ENCODE peak calls at places on chromosomes 1 and 21, in four cellular contexts. One of them, this sample, is unnamed. For H3K4me1 and H3K27me3, the result is how much of the 10 kb centered on the place peaks cover.

GRCh38 chr1:67535474-67535873 is 105.3 kb upstream of the SERBP1 start:
- DNase-seq in tibial artery: peak
- DNase-seq in psoas muscle: peak
- DNase-seq in endodermal cell: peak
- DNase-seq in this sample: peak

GRCh38 chr1:115182012-115182715 is 92.9 kb upstream of the TSPAN2 start:
- DNase-seq in tibial artery: no peak
- DNase-seq in psoas muscle: no peak
- DNase-seq in endodermal cell: no peak
- DNase-seq in this sample: no peak

GRCh38 chr1:100440075-100440809 is 87.9 kb downstream of the CDC14A start:
- DNase-seq in tibial artery: no peak
- DNase-seq in psoas muscle: no peak
- DNase-seq in endodermal cell: peak
- DNase-seq in this sample: no peak

GRCh38 chr1:238895911-238896310 is 490.5 kb upstream of the CHRM3 start:
- DNase-seq in tibial artery: no peak
- DNase-seq in psoas muscle: no peak
- DNase-seq in endodermal cell: no peak
- DNase-seq in this sample: no peak

GRCh38 chr1:40306296-40306695 is 10.8 kb downstream of the COL9A2 start:
- DNase-seq in tibial artery: no peak
- DNase-seq in psoas muscle: no peak
- DNase-seq in endodermal cell: no peak
- DNase-seq in this sample: no peak

GRCh38 chr1:207103892-207104373 is at the start of gene C4BPA:
- DNase-seq in tibial artery: no peak
- DNase-seq in psoas muscle: no peak
- DNase-seq in endodermal cell: no peak
- DNase-seq in this sample: no peak

GRCh38 chr1:93700532-93701469 is 19.2 kb upstream of the BCAR3 start:
- DNase-seq in tibial artery: no peak
- DNase-seq in psoas muscle: no peak
- DNase-seq in endodermal cell: no peak
- DNase-seq in this sample: no peak

GRCh38 chr1:165871311-165872067 is 44.1 kb downstream of the UCK2 start:
- DNase-seq in tibial artery: no peak
- DNase-seq in psoas muscle: peak
- DNase-seq in endodermal cell: peak
- DNase-seq in this sample: no peak

GRCh38 chr1:229509576-229509975 is 1.4 kb upstream of the NUP133 start:
- DNase-seq in tibial artery: no peak
- DNase-seq in psoas muscle: no peak
- DNase-seq in endodermal cell: no peak
- DNase-seq in this sample: no peak

GRCh38 chr21:42027085-42027803 is 17.1 kb upstream of the ZBTB21 start:
- DNase-seq in tibial artery: no peak
- DNase-seq in psoas muscle: no peak
- DNase-seq in endodermal cell: no peak
- DNase-seq in this sample: no peak

GRCh38 chr1:7970250-7970649 is 8.7 kb downstream of the PARK7 start:
- DNase-seq in tibial artery: no peak
- DNase-seq in psoas muscle: no peak
- DNase-seq in endodermal cell: no peak
- DNase-seq in this sample: no peak

GRCh38 chr1:150410582-150411101 is 46.7 kb downstream of the RPRD2 start:
- DNase-seq in tibial artery: no peak
- DNase-seq in psoas muscle: no peak
- DNase-seq in endodermal cell: no peak
- DNase-seq in this sample: no peak

GRCh38 chr1:179038528-179039281 is 13.0 kb downstream of the FAM20B start:
- DNase-seq in tibial artery: no peak
- DNase-seq in psoas muscle: no peak
- DNase-seq in endodermal cell: no peak
- DNase-seq in this sample: no peak

GRCh38 chr1:73820843-73821242 is 377.1 kb downstream of the LRRIQ3 start:
- DNase-seq in tibial artery: no peak
- DNase-seq in psoas muscle: no peak
- DNase-seq in endodermal cell: no peak
- DNase-seq in this sample: no peak

GRCh38 chr1:206766251-206766856 is 4.2 kb upstream of the IL19 start:
- DNase-seq in tibial artery: peak
- DNase-seq in psoas muscle: peak
- DNase-seq in endodermal cell: no peak
- DNase-seq in this sample: peak

GRCh38 chr1:155086182-155086741 is 7.6 kb downstream of the EFNA3 start:
- DNase-seq in tibial artery: no peak
- DNase-seq in psoas muscle: peak
- DNase-seq in endodermal cell: peak
- DNase-seq in this sample: peak

GRCh38 chr1:179775009-179775408 is 31.9 kb downstream of the FAM163A start:
- DNase-seq in tibial artery: no peak
- DNase-seq in psoas muscle: no peak
- DNase-seq in endodermal cell: no peak
- DNase-seq in this sample: no peak

GRCh38 chr1:248739580-248740205 is 15.9 kb downstream of the LYPD8 start:
- DNase-seq in tibial artery: no peak
- DNase-seq in psoas muscle: no peak
- DNase-seq in endodermal cell: no peak
- DNase-seq in this sample: no peak

GRCh38 chr1:200337410-200337809 is 72.4 kb downstream of the ZNF281 start:
- DNase-seq in tibial artery: no peak
- DNase-seq in psoas muscle: no peak
- DNase-seq in endodermal cell: peak
- DNase-seq in this sample: no peak

GRCh38 chr21:27168084-27168483 is 201.2 kb upstream of the ADAMTS5 start:
- DNase-seq in tibial artery: no peak
- DNase-seq in psoas muscle: no peak
- DNase-seq in endodermal cell: no peak
- DNase-seq in this sample: no peak

GRCh38 chr21:46633561-46633960 is 1.9 kb upstream of the PRMT2 start:
- DNase-seq in tibial artery: no peak
- DNase-seq in psoas muscle: no peak
- DNase-seq in endodermal cell: no peak
- DNase-seq in this sample: no peak

GRCh38 chr1:53981220-53981619 is 35.1 kb downstream of the LRRC42 start:
- DNase-seq in tibial artery: no peak
- DNase-seq in psoas muscle: no peak
- DNase-seq in endodermal cell: no peak
- DNase-seq in this sample: no peak

GRCh38 chr1:234771642-234772344 is 161.8 kb upstream of the IRF2BP2 start:
- DNase-seq in tibial artery: no peak
- DNase-seq in psoas muscle: no peak
- DNase-seq in endodermal cell: peak
- DNase-seq in this sample: no peak

GRCh38 chr1:177012342-177012741 is 152.2 kb downstream of the ASTN1 start:
- DNase-seq in tibial artery: no peak
- DNase-seq in psoas muscle: no peak
- DNase-seq in endodermal cell: no peak
- DNase-seq in this sample: no peak

GRCh38 chr1:25891606-25892005 is 14.6 kb downstream of the STMN1 start:
- DNase-seq in tibial artery: no peak
- DNase-seq in psoas muscle: no peak
- DNase-seq in endodermal cell: no peak
- DNase-seq in this sample: no peak

GRCh38 chr1:205774277-205775014 is 836 bp downstream of the RAB29 start:
- DNase-seq in tibial artery: no peak
- DNase-seq in psoas muscle: peak
- DNase-seq in endodermal cell: peak
- DNase-seq in this sample: no peak

GRCh38 chr1:67299296-67299695 is 8.4 kb upstream of the IL12RB2 start:
- DNase-seq in tibial artery: no peak
- DNase-seq in psoas muscle: no peak
- DNase-seq in endodermal cell: no peak
- DNase-seq in this sample: no peak

DNA sequence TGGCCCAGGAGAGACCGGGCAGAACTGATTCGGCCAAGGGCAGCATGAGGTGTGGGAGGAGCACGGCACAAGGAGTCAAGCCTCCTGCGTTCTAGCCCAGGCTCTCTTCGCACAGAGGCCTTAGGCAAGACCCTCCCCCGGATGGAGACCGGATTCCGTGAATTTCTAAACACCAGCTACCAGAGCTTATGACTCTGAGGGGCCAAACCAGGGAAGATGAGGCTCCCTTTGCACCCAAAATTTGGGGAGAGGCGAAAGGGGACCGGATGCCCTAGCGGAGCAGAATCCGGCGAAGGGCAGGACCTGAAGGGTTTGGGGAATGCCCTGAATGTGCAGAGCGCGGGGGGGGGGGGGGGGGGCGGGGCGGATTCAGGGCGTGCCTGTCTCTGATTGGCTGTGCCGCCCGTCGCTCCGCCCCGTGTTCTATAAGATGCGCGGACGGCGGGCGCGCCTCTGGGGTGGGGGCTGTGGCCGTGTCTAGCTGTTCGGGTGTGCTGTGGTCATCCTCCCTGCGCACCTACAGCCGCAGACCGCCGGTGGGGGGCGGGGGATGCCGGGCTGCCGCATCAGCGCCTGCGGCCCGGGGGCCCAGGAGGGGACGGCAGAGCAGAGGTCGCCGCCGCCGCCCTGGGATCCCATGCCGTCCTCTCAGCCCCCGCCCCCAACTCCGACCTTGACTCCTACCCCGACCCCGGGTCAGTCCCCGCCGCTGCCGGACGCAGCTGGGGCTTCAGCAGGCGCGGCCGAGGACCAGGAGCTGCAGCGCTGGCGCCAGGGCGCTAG is at the start of gene TRNP1:
- DNase-seq in tibial artery: peak
- DNase-seq in psoas muscle: peak
- DNase-seq in endodermal cell: peak
- DNase-seq in this sample: peak
- H3K4me1 ChIP-seq in tibial artery: under half
- H3K4me1 ChIP-seq in psoas muscle: under half
- H3K4me1 ChIP-seq in endodermal cell: under half
- H3K4me1 ChIP-seq in this sample: under half

DNA sequence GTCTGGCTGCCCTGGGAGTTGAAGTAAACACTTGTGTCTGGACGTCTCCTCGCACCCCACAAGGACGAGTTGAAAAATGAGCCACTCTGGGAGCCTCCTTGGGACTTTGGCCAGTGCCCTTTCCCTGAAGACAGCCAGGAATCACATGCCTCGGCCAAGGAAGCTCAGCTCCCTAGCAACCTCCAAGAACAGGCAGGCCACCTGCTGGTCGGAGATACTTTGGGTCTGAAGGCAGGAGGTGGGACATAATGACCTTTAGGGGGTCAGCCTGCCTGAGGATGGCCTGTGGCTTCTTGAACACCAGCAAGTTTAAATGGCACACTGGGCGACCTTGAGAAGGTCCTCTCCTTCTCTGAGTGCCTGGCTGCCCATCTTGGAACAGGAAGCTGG is 165.8 kb upstream of the ZC3H12A start:
- DNase-seq in tibial artery: no peak
- DNase-seq in psoas muscle: no peak
- DNase-seq in endodermal cell: peak
- DNase-seq in this sample: peak
- H3K27me3 ChIP-seq in tibial artery: under half
- H3K27me3 ChIP-seq in psoas muscle: under half
- H3K27me3 ChIP-seq in endodermal cell: under half
- H3K27me3 ChIP-seq in this sample: under half

GRCh38 chr1:94971491-94971924 is 44.6 kb upstream of the CNN3 start:
- DNase-seq in tibial artery: no peak
- DNase-seq in psoas muscle: no peak
- DNase-seq in endodermal cell: no peak
- DNase-seq in this sample: no peak

GRCh38 chr1:94973271-94973922 is 46.5 kb upstream of the CNN3 start:
- DNase-seq in tibial artery: no peak
- DNase-seq in psoas muscle: no peak
- DNase-seq in endodermal cell: no peak
- DNase-seq in this sample: no peak

GRCh38 chr1:94974824-94975223 is 47.9 kb upstream of the CNN3 start:
- DNase-seq in tibial artery: no peak
- DNase-seq in psoas muscle: no peak
- DNase-seq in endodermal cell: no peak
- DNase-seq in this sample: no peak

GRCh38 chr1:94976996-94977548 is 50.2 kb upstream of the CNN3 start:
- DNase-seq in tibial artery: no peak
- DNase-seq in psoas muscle: no peak
- DNase-seq in endodermal cell: no peak
- DNase-seq in this sample: no peak

GRCh38 chr1:94974224-94974623 is 47.3 kb upstream of the CNN3 start:
- DNase-seq in tibial artery: no peak
- DNase-seq in psoas muscle: no peak
- DNase-seq in endodermal cell: no peak
- DNase-seq in this sample: no peak
- H3K4me1 ChIP-seq in tibial artery: under half
- H3K4me1 ChIP-seq in psoas muscle: under half
- H3K4me1 ChIP-seq in endodermal cell: under half
- H3K4me1 ChIP-seq in this sample: under half

GRCh38 chr1:38772953-38773352 is 86.6 kb downstream of the RRAGC start:
- DNase-seq in tibial artery: no peak
- DNase-seq in psoas muscle: no peak
- DNase-seq in endodermal cell: no peak
- DNase-seq in this sample: no peak

GRCh38 chr1:38776466-38776865 is 83.1 kb downstream of the RRAGC start:
- DNase-seq in tibial artery: no peak
- DNase-seq in psoas muscle: no peak
- DNase-seq in endodermal cell: no peak
- DNase-seq in this sample: no peak

GRCh38 chr1:38777464-38777957 is 82.1 kb downstream of the RRAGC start:
- DNase-seq in tibial artery: no peak
- DNase-seq in psoas muscle: no peak
- DNase-seq in endodermal cell: no peak
- DNase-seq in this sample: no peak

GRCh38 chr1:38773483-38773882 is 86.1 kb downstream of the RRAGC start:
- DNase-seq in tibial artery: no peak
- DNase-seq in psoas muscle: no peak
- DNase-seq in endodermal cell: no peak
- DNase-seq in this sample: no peak

DNA sequence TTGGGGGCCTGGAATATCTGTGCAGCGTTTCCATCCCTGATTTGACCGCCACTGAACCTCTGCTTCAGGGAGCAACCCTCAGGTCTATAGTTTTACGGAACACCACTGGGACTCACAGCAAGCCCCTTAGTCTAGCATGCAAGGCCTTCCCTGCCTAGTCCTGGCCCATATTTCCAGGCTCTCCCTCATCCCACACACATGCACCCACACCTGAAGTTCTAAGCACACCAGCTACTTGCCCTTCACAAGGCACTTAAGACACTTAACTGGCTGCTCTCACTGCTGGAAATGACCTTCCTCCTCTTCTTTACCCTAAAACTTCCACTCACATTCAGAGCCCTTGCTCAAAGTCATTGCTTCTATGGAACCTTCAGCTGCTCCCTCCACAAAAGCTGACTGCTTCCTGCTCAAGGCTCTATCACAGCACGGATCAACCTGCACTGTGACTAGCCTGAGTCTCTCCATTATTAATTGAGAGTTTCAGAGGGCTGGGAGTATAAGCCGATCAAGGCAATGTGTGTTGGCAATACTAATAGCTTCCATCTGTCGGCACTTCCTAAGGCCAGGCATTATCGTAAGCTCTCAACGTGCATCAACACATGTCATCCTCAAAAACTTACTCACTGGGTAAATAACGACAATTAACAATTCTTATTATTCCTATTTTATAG is 84.3 kb downstream of the RRAGC start:
- DNase-seq in tibial artery: no peak
- DNase-seq in psoas muscle: no peak
- DNase-seq in endodermal cell: no peak
- DNase-seq in this sample: no peak
- H3K27me3 ChIP-seq in tibial artery: under half
- H3K27me3 ChIP-seq in psoas muscle: under half
- H3K27me3 ChIP-seq in endodermal cell: half or more
- H3K27me3 ChIP-seq in this sample: under half

GRCh38 chr1:31105646-31106045 is 40.1 kb upstream of the PUM1 start:
- DNase-seq in tibial artery: no peak
- DNase-seq in psoas muscle: no peak
- DNase-seq in endodermal cell: no peak
- DNase-seq in this sample: no peak
- H3K4me1 ChIP-seq in tibial artery: under half
- H3K4me1 ChIP-seq in psoas muscle: under half
- H3K4me1 ChIP-seq in endodermal cell: under half
- H3K4me1 ChIP-seq in this sample: under half

This sample was measured in aorta.